ENCODE peak calls at places on chromosome 17, in ten cellular contexts. One of them, this sample, is unnamed.

GRCh38 chr17:72635034-72635654 is 457.3 kb downstream of the SLC39A11 start:
- ATAC-seq in activated naive CD8-positive, alpha-beta T cell treated with anti-CD3 and anti-CD28 coated beads, Interleukin-2, amount 10 ng/mL, durations not matched to agents 7 days and 5 days: no peak
- ATAC-seq in stimulated activated effector memory CD8-positive, alpha-beta T cell treated with anti-CD3 and anti-CD28 coated beads, Interleukin-12 subunit alpha, Interleukin-12 subunit beta, amount 100 ng/mL, for 72 hours: no peak
- ATAC-seq in A549: no peak
- ATAC-seq in activated T-cell treated with anti-CD3 and anti-CD28 coated beads, Interleukin-2, amount 50 U/mL, for 4 hours: peak
- ATAC-seq in right cardiac atrium: no peak
- ATAC-seq in activated CD8-positive, alpha-beta memory T cell treated with anti-CD3 and anti-CD28 coated beads, Interleukin-2, amount 10 ng/mL, durations not matched to agents 7 days and 5 days: no peak
- ATAC-seq in activated B cell treated with CpG ODN at 0.5 μM for 24 hours: no peak
- ATAC-seq in Right ventricle myocardium inferior: no peak
- ATAC-seq in upper lobe of left lung: no peak
- ATAC-seq in this sample: no peak

GRCh38 chr17:44053130-44053872 is 13.2 kb downstream of the LSM12 start:
- ATAC-seq in right cardiac atrium: peak
- ATAC-seq in stimulated activated effector memory CD8-positive, alpha-beta T cell treated with anti-CD3 and anti-CD28 coated beads, Interleukin-12 subunit alpha, Interleukin-12 subunit beta, amount 100 ng/mL, for 72 hours: no peak
- ATAC-seq in activated CD8-positive, alpha-beta memory T cell treated with anti-CD3 and anti-CD28 coated beads, Interleukin-2, amount 10 ng/mL, durations not matched to agents 7 days and 5 days: no peak
- ATAC-seq in Right ventricle myocardium inferior: peak
- ATAC-seq in activated B cell treated with CpG ODN at 0.5 μM for 24 hours: no peak
- ATAC-seq in activated naive CD8-positive, alpha-beta T cell treated with anti-CD3 and anti-CD28 coated beads, Interleukin-2, amount 10 ng/mL, durations not matched to agents 7 days and 5 days: no peak
- ATAC-seq in activated T-cell treated with anti-CD3 and anti-CD28 coated beads, Interleukin-2, amount 50 U/mL, for 4 hours: no peak
- ATAC-seq in A549: peak
- ATAC-seq in upper lobe of left lung: no peak
- ATAC-seq in this sample: no peak

GRCh38 chr17:58991718-58992331 is 114.9 kb downstream of the TRIM37 start:
- ATAC-seq in stimulated activated effector memory CD8-positive, alpha-beta T cell treated with anti-CD3 and anti-CD28 coated beads, Interleukin-12 subunit alpha, Interleukin-12 subunit beta, amount 100 ng/mL, for 72 hours: peak
- ATAC-seq in right cardiac atrium: no peak
- ATAC-seq in upper lobe of left lung: peak
- ATAC-seq in activated T-cell treated with anti-CD3 and anti-CD28 coated beads, Interleukin-2, amount 50 U/mL, for 4 hours: no peak
- ATAC-seq in Right ventricle myocardium inferior: no peak
- ATAC-seq in activated CD8-positive, alpha-beta memory T cell treated with anti-CD3 and anti-CD28 coated beads, Interleukin-2, amount 10 ng/mL, durations not matched to agents 7 days and 5 days: peak
- ATAC-seq in activated B cell treated with CpG ODN at 0.5 μM for 24 hours: no peak
- ATAC-seq in A549: peak
- ATAC-seq in activated naive CD8-positive, alpha-beta T cell treated with anti-CD3 and anti-CD28 coated beads, Interleukin-2, amount 10 ng/mL, durations not matched to agents 7 days and 5 days: no peak
- ATAC-seq in this sample: no peak

GRCh38 chr17:71099003-71099710 is 929.8 kb downstream of the KCNJ2 start:
- ATAC-seq in right cardiac atrium: no peak
- ATAC-seq in upper lobe of left lung: no peak
- ATAC-seq in activated CD8-positive, alpha-beta memory T cell treated with anti-CD3 and anti-CD28 coated beads, Interleukin-2, amount 10 ng/mL, durations not matched to agents 7 days and 5 days: no peak
- ATAC-seq in activated T-cell treated with anti-CD3 and anti-CD28 coated beads, Interleukin-2, amount 50 U/mL, for 4 hours: no peak
- ATAC-seq in stimulated activated effector memory CD8-positive, alpha-beta T cell treated with anti-CD3 and anti-CD28 coated beads, Interleukin-12 subunit alpha, Interleukin-12 subunit beta, amount 100 ng/mL, for 72 hours: no peak
- ATAC-seq in A549: no peak
- ATAC-seq in Right ventricle myocardium inferior: no peak
- ATAC-seq in activated B cell treated with CpG ODN at 0.5 μM for 24 hours: no peak
- ATAC-seq in activated naive CD8-positive, alpha-beta T cell treated with anti-CD3 and anti-CD28 coated beads, Interleukin-2, amount 10 ng/mL, durations not matched to agents 7 days and 5 days: no peak
- ATAC-seq in this sample: no peak

GRCh38 chr17:17190188-17190587 is 15.9 kb downstream of the PLD6 start:
- ATAC-seq in activated CD8-positive, alpha-beta memory T cell treated with anti-CD3 and anti-CD28 coated beads, Interleukin-2, amount 10 ng/mL, durations not matched to agents 7 days and 5 days: no peak
- ATAC-seq in activated B cell treated with CpG ODN at 0.5 μM for 24 hours: no peak
- ATAC-seq in activated T-cell treated with anti-CD3 and anti-CD28 coated beads, Interleukin-2, amount 50 U/mL, for 4 hours: no peak
- ATAC-seq in activated naive CD8-positive, alpha-beta T cell treated with anti-CD3 and anti-CD28 coated beads, Interleukin-2, amount 10 ng/mL, durations not matched to agents 7 days and 5 days: no peak
- ATAC-seq in right cardiac atrium: peak
- ATAC-seq in A549: peak
- ATAC-seq in Right ventricle myocardium inferior: peak
- ATAC-seq in stimulated activated effector memory CD8-positive, alpha-beta T cell treated with anti-CD3 and anti-CD28 coated beads, Interleukin-12 subunit alpha, Interleukin-12 subunit beta, amount 100 ng/mL, for 72 hours: no peak
- ATAC-seq in upper lobe of left lung: no peak
- ATAC-seq in this sample: no peak

GRCh38 chr17:69474171-69474831 is 59.8 kb downstream of the MAP2K6 start:
- ATAC-seq in activated CD8-positive, alpha-beta memory T cell treated with anti-CD3 and anti-CD28 coated beads, Interleukin-2, amount 10 ng/mL, durations not matched to agents 7 days and 5 days: no peak
- ATAC-seq in activated T-cell treated with anti-CD3 and anti-CD28 coated beads, Interleukin-2, amount 50 U/mL, for 4 hours: no peak
- ATAC-seq in activated naive CD8-positive, alpha-beta T cell treated with anti-CD3 and anti-CD28 coated beads, Interleukin-2, amount 10 ng/mL, durations not matched to agents 7 days and 5 days: no peak
- ATAC-seq in activated B cell treated with CpG ODN at 0.5 μM for 24 hours: no peak
- ATAC-seq in right cardiac atrium: peak
- ATAC-seq in upper lobe of left lung: peak
- ATAC-seq in Right ventricle myocardium inferior: peak
- ATAC-seq in A549: peak
- ATAC-seq in stimulated activated effector memory CD8-positive, alpha-beta T cell treated with anti-CD3 and anti-CD28 coated beads, Interleukin-12 subunit alpha, Interleukin-12 subunit beta, amount 100 ng/mL, for 72 hours: no peak
- ATAC-seq in this sample: no peak

GRCh38 chr17:74249966-74250365 is 24.1 kb upstream of the DNAI2 start:
- ATAC-seq in right cardiac atrium: no peak
- ATAC-seq in activated CD8-positive, alpha-beta memory T cell treated with anti-CD3 and anti-CD28 coated beads, Interleukin-2, amount 10 ng/mL, durations not matched to agents 7 days and 5 days: no peak
- ATAC-seq in Right ventricle myocardium inferior: no peak
- ATAC-seq in activated B cell treated with CpG ODN at 0.5 μM for 24 hours: no peak
- ATAC-seq in upper lobe of left lung: no peak
- ATAC-seq in A549: no peak
- ATAC-seq in activated naive CD8-positive, alpha-beta T cell treated with anti-CD3 and anti-CD28 coated beads, Interleukin-2, amount 10 ng/mL, durations not matched to agents 7 days and 5 days: no peak
- ATAC-seq in activated T-cell treated with anti-CD3 and anti-CD28 coated beads, Interleukin-2, amount 50 U/mL, for 4 hours: no peak
- ATAC-seq in stimulated activated effector memory CD8-positive, alpha-beta T cell treated with anti-CD3 and anti-CD28 coated beads, Interleukin-12 subunit alpha, Interleukin-12 subunit beta, amount 100 ng/mL, for 72 hours: no peak
- ATAC-seq in this sample: no peak

GRCh38 chr17:80991645-80992076 is at the start of gene CHMP6:
- ATAC-seq in stimulated activated effector memory CD8-positive, alpha-beta T cell treated with anti-CD3 and anti-CD28 coated beads, Interleukin-12 subunit alpha, Interleukin-12 subunit beta, amount 100 ng/mL, for 72 hours: peak
- ATAC-seq in activated T-cell treated with anti-CD3 and anti-CD28 coated beads, Interleukin-2, amount 50 U/mL, for 4 hours: peak
- ATAC-seq in upper lobe of left lung: peak
- ATAC-seq in activated B cell treated with CpG ODN at 0.5 μM for 24 hours: peak
- ATAC-seq in Right ventricle myocardium inferior: peak
- ATAC-seq in activated naive CD8-positive, alpha-beta T cell treated with anti-CD3 and anti-CD28 coated beads, Interleukin-2, amount 10 ng/mL, durations not matched to agents 7 days and 5 days: peak
- ATAC-seq in right cardiac atrium: peak
- ATAC-seq in activated CD8-positive, alpha-beta memory T cell treated with anti-CD3 and anti-CD28 coated beads, Interleukin-2, amount 10 ng/mL, durations not matched to agents 7 days and 5 days: peak
- ATAC-seq in A549: peak
- ATAC-seq in this sample: peak

GRCh38 chr17:2736956-2737355 is 12.5 kb downstream of the CCDC92B start:
- ATAC-seq in activated CD8-positive, alpha-beta memory T cell treated with anti-CD3 and anti-CD28 coated beads, Interleukin-2, amount 10 ng/mL, durations not matched to agents 7 days and 5 days: no peak
- ATAC-seq in activated naive CD8-positive, alpha-beta T cell treated with anti-CD3 and anti-CD28 coated beads, Interleukin-2, amount 10 ng/mL, durations not matched to agents 7 days and 5 days: no peak
- ATAC-seq in right cardiac atrium: no peak
- ATAC-seq in activated T-cell treated with anti-CD3 and anti-CD28 coated beads, Interleukin-2, amount 50 U/mL, for 4 hours: no peak
- ATAC-seq in A549: peak
- ATAC-seq in stimulated activated effector memory CD8-positive, alpha-beta T cell treated with anti-CD3 and anti-CD28 coated beads, Interleukin-12 subunit alpha, Interleukin-12 subunit beta, amount 100 ng/mL, for 72 hours: no peak
- ATAC-seq in Right ventricle myocardium inferior: no peak
- ATAC-seq in activated B cell treated with CpG ODN at 0.5 μM for 24 hours: no peak
- ATAC-seq in upper lobe of left lung: no peak
- ATAC-seq in this sample: no peak

GRCh38 chr17:64608571-64608981 is 53.5 kb downstream of the SMURF2 start:
- ATAC-seq in activated B cell treated with CpG ODN at 0.5 μM for 24 hours: no peak
- ATAC-seq in right cardiac atrium: no peak
- ATAC-seq in stimulated activated effector memory CD8-positive, alpha-beta T cell treated with anti-CD3 and anti-CD28 coated beads, Interleukin-12 subunit alpha, Interleukin-12 subunit beta, amount 100 ng/mL, for 72 hours: peak
- ATAC-seq in Right ventricle myocardium inferior: no peak
- ATAC-seq in A549: no peak
- ATAC-seq in activated naive CD8-positive, alpha-beta T cell treated with anti-CD3 and anti-CD28 coated beads, Interleukin-2, amount 10 ng/mL, durations not matched to agents 7 days and 5 days: no peak
- ATAC-seq in activated T-cell treated with anti-CD3 and anti-CD28 coated beads, Interleukin-2, amount 50 U/mL, for 4 hours: peak
- ATAC-seq in activated CD8-positive, alpha-beta memory T cell treated with anti-CD3 and anti-CD28 coated beads, Interleukin-2, amount 10 ng/mL, durations not matched to agents 7 days and 5 days: peak
- ATAC-seq in upper lobe of left lung: peak
- ATAC-seq in this sample: no peak

GRCh38 chr17:41415833-41416335 is 8.5 kb downstream of the KRT37 start:
- ATAC-seq in activated CD8-positive, alpha-beta memory T cell treated with anti-CD3 and anti-CD28 coated beads, Interleukin-2, amount 10 ng/mL, durations not matched to agents 7 days and 5 days: no peak
- ATAC-seq in A549: no peak
- ATAC-seq in right cardiac atrium: peak
- ATAC-seq in Right ventricle myocardium inferior: peak
- ATAC-seq in activated B cell treated with CpG ODN at 0.5 μM for 24 hours: no peak
- ATAC-seq in activated T-cell treated with anti-CD3 and anti-CD28 coated beads, Interleukin-2, amount 50 U/mL, for 4 hours: no peak
- ATAC-seq in stimulated activated effector memory CD8-positive, alpha-beta T cell treated with anti-CD3 and anti-CD28 coated beads, Interleukin-12 subunit alpha, Interleukin-12 subunit beta, amount 100 ng/mL, for 72 hours: no peak
- ATAC-seq in activated naive CD8-positive, alpha-beta T cell treated with anti-CD3 and anti-CD28 coated beads, Interleukin-2, amount 10 ng/mL, durations not matched to agents 7 days and 5 days: no peak
- ATAC-seq in upper lobe of left lung: peak
- ATAC-seq in this sample: peak

GRCh38 chr17:35467824-35468223 is 19.3 kb upstream of the SLFN13 start:
- ATAC-seq in right cardiac atrium: no peak
- ATAC-seq in A549: no peak
- ATAC-seq in Right ventricle myocardium inferior: no peak
- ATAC-seq in activated B cell treated with CpG ODN at 0.5 μM for 24 hours: no peak
- ATAC-seq in activated naive CD8-positive, alpha-beta T cell treated with anti-CD3 and anti-CD28 coated beads, Interleukin-2, amount 10 ng/mL, durations not matched to agents 7 days and 5 days: peak
- ATAC-seq in activated T-cell treated with anti-CD3 and anti-CD28 coated beads, Interleukin-2, amount 50 U/mL, for 4 hours: peak
- ATAC-seq in stimulated activated effector memory CD8-positive, alpha-beta T cell treated with anti-CD3 and anti-CD28 coated beads, Interleukin-12 subunit alpha, Interleukin-12 subunit beta, amount 100 ng/mL, for 72 hours: peak
- ATAC-seq in activated CD8-positive, alpha-beta memory T cell treated with anti-CD3 and anti-CD28 coated beads, Interleukin-2, amount 10 ng/mL, durations not matched to agents 7 days and 5 days: peak
- ATAC-seq in upper lobe of left lung: no peak
- ATAC-seq in this sample: no peak

GRCh38 chr17:57357392-57357784 is 101.1 kb downstream of the MSI2 start:
- ATAC-seq in A549: no peak
- ATAC-seq in activated CD8-positive, alpha-beta memory T cell treated with anti-CD3 and anti-CD28 coated beads, Interleukin-2, amount 10 ng/mL, durations not matched to agents 7 days and 5 days: no peak
- ATAC-seq in upper lobe of left lung: peak
- ATAC-seq in activated T-cell treated with anti-CD3 and anti-CD28 coated beads, Interleukin-2, amount 50 U/mL, for 4 hours: no peak
- ATAC-seq in activated B cell treated with CpG ODN at 0.5 μM for 24 hours: peak
- ATAC-seq in Right ventricle myocardium inferior: peak
- ATAC-seq in activated naive CD8-positive, alpha-beta T cell treated with anti-CD3 and anti-CD28 coated beads, Interleukin-2, amount 10 ng/mL, durations not matched to agents 7 days and 5 days: no peak
- ATAC-seq in right cardiac atrium: peak
- ATAC-seq in stimulated activated effector memory CD8-positive, alpha-beta T cell treated with anti-CD3 and anti-CD28 coated beads, Interleukin-12 subunit alpha, Interleukin-12 subunit beta, amount 100 ng/mL, for 72 hours: no peak
- ATAC-seq in this sample: no peak

GRCh38 chr17:60059082-60059481 is 19.6 kb downstream of the HEATR6 start:
- ATAC-seq in activated naive CD8-positive, alpha-beta T cell treated with anti-CD3 and anti-CD28 coated beads, Interleukin-2, amount 10 ng/mL, durations not matched to agents 7 days and 5 days: no peak
- ATAC-seq in stimulated activated effector memory CD8-positive, alpha-beta T cell treated with anti-CD3 and anti-CD28 coated beads, Interleukin-12 subunit alpha, Interleukin-12 subunit beta, amount 100 ng/mL, for 72 hours: no peak
- ATAC-seq in activated CD8-positive, alpha-beta memory T cell treated with anti-CD3 and anti-CD28 coated beads, Interleukin-2, amount 10 ng/mL, durations not matched to agents 7 days and 5 days: no peak
- ATAC-seq in A549: no peak
- ATAC-seq in activated B cell treated with CpG ODN at 0.5 μM for 24 hours: no peak
- ATAC-seq in Right ventricle myocardium inferior: no peak
- ATAC-seq in upper lobe of left lung: no peak
- ATAC-seq in activated T-cell treated with anti-CD3 and anti-CD28 coated beads, Interleukin-2, amount 50 U/mL, for 4 hours: no peak
- ATAC-seq in right cardiac atrium: no peak
- ATAC-seq in this sample: no peak

GRCh38 chr17:4625181-4625601 is 16.3 kb downstream of the ALOX15 start:
- ATAC-seq in activated T-cell treated with anti-CD3 and anti-CD28 coated beads, Interleukin-2, amount 50 U/mL, for 4 hours: no peak
- ATAC-seq in stimulated activated effector memory CD8-positive, alpha-beta T cell treated with anti-CD3 and anti-CD28 coated beads, Interleukin-12 subunit alpha, Interleukin-12 subunit beta, amount 100 ng/mL, for 72 hours: no peak
- ATAC-seq in right cardiac atrium: no peak
- ATAC-seq in activated CD8-positive, alpha-beta memory T cell treated with anti-CD3 and anti-CD28 coated beads, Interleukin-2, amount 10 ng/mL, durations not matched to agents 7 days and 5 days: no peak
- ATAC-seq in A549: no peak
- ATAC-seq in activated naive CD8-positive, alpha-beta T cell treated with anti-CD3 and anti-CD28 coated beads, Interleukin-2, amount 10 ng/mL, durations not matched to agents 7 days and 5 days: no peak
- ATAC-seq in Right ventricle myocardium inferior: peak
- ATAC-seq in activated B cell treated with CpG ODN at 0.5 μM for 24 hours: no peak
- ATAC-seq in upper lobe of left lung: peak
- ATAC-seq in this sample: no peak

GRCh38 chr17:59778996-59779395 is 71.5 kb downstream of the VMP1 start:
- ATAC-seq in activated B cell treated with CpG ODN at 0.5 μM for 24 hours: no peak
- ATAC-seq in upper lobe of left lung: no peak
- ATAC-seq in A549: no peak
- ATAC-seq in activated CD8-positive, alpha-beta memory T cell treated with anti-CD3 and anti-CD28 coated beads, Interleukin-2, amount 10 ng/mL, durations not matched to agents 7 days and 5 days: no peak
- ATAC-seq in Right ventricle myocardium inferior: no peak
- ATAC-seq in activated T-cell treated with anti-CD3 and anti-CD28 coated beads, Interleukin-2, amount 50 U/mL, for 4 hours: no peak
- ATAC-seq in activated naive CD8-positive, alpha-beta T cell treated with anti-CD3 and anti-CD28 coated beads, Interleukin-2, amount 10 ng/mL, durations not matched to agents 7 days and 5 days: peak
- ATAC-seq in right cardiac atrium: no peak
- ATAC-seq in stimulated activated effector memory CD8-positive, alpha-beta T cell treated with anti-CD3 and anti-CD28 coated beads, Interleukin-12 subunit alpha, Interleukin-12 subunit beta, amount 100 ng/mL, for 72 hours: peak
- ATAC-seq in this sample: no peak

GRCh38 chr17:77100009-77100408 is 40.8 kb upstream of the SEC14L1 start:
- ATAC-seq in activated T-cell treated with anti-CD3 and anti-CD28 coated beads, Interleukin-2, amount 50 U/mL, for 4 hours: no peak
- ATAC-seq in Right ventricle myocardium inferior: peak
- ATAC-seq in activated naive CD8-positive, alpha-beta T cell treated with anti-CD3 and anti-CD28 coated beads, Interleukin-2, amount 10 ng/mL, durations not matched to agents 7 days and 5 days: no peak
- ATAC-seq in activated B cell treated with CpG ODN at 0.5 μM for 24 hours: no peak
- ATAC-seq in A549: no peak
- ATAC-seq in right cardiac atrium: peak
- ATAC-seq in stimulated activated effector memory CD8-positive, alpha-beta T cell treated with anti-CD3 and anti-CD28 coated beads, Interleukin-12 subunit alpha, Interleukin-12 subunit beta, amount 100 ng/mL, for 72 hours: no peak
- ATAC-seq in activated CD8-positive, alpha-beta memory T cell treated with anti-CD3 and anti-CD28 coated beads, Interleukin-2, amount 10 ng/mL, durations not matched to agents 7 days and 5 days: no peak
- ATAC-seq in upper lobe of left lung: peak
- ATAC-seq in this sample: peak

GRCh38 chr17:6706499-6706898 is 6.7 kb downstream of the SLC13A5 start:
- ATAC-seq in upper lobe of left lung: peak
- ATAC-seq in stimulated activated effector memory CD8-positive, alpha-beta T cell treated with anti-CD3 and anti-CD28 coated beads, Interleukin-12 subunit alpha, Interleukin-12 subunit beta, amount 100 ng/mL, for 72 hours: no peak
- ATAC-seq in Right ventricle myocardium inferior: no peak
- ATAC-seq in right cardiac atrium: peak
- ATAC-seq in A549: no peak
- ATAC-seq in activated B cell treated with CpG ODN at 0.5 μM for 24 hours: no peak
- ATAC-seq in activated CD8-positive, alpha-beta memory T cell treated with anti-CD3 and anti-CD28 coated beads, Interleukin-2, amount 10 ng/mL, durations not matched to agents 7 days and 5 days: no peak
- ATAC-seq in activated naive CD8-positive, alpha-beta T cell treated with anti-CD3 and anti-CD28 coated beads, Interleukin-2, amount 10 ng/mL, durations not matched to agents 7 days and 5 days: no peak
- ATAC-seq in activated T-cell treated with anti-CD3 and anti-CD28 coated beads, Interleukin-2, amount 50 U/mL, for 4 hours: no peak
- ATAC-seq in this sample: no peak

GRCh38 chr17:12821376-12821940 is 32.2 kb downstream of the ARHGAP44 start:
- ATAC-seq in activated T-cell treated with anti-CD3 and anti-CD28 coated beads, Interleukin-2, amount 50 U/mL, for 4 hours: no peak
- ATAC-seq in Right ventricle myocardium inferior: no peak
- ATAC-seq in activated B cell treated with CpG ODN at 0.5 μM for 24 hours: no peak
- ATAC-seq in stimulated activated effector memory CD8-positive, alpha-beta T cell treated with anti-CD3 and anti-CD28 coated beads, Interleukin-12 subunit alpha, Interleukin-12 subunit beta, amount 100 ng/mL, for 72 hours: no peak
- ATAC-seq in activated CD8-positive, alpha-beta memory T cell treated with anti-CD3 and anti-CD28 coated beads, Interleukin-2, amount 10 ng/mL, durations not matched to agents 7 days and 5 days: no peak
- ATAC-seq in A549: no peak
- ATAC-seq in upper lobe of left lung: no peak
- ATAC-seq in activated naive CD8-positive, alpha-beta T cell treated with anti-CD3 and anti-CD28 coated beads, Interleukin-2, amount 10 ng/mL, durations not matched to agents 7 days and 5 days: no peak
- ATAC-seq in right cardiac atrium: no peak
- ATAC-seq in this sample: no peak

GRCh38 chr17:39695089-39695474 is 4.8 kb upstream of the ERBB2 start:
- ATAC-seq in stimulated activated effector memory CD8-positive, alpha-beta T cell treated with anti-CD3 and anti-CD28 coated beads, Interleukin-12 subunit alpha, Interleukin-12 subunit beta, amount 100 ng/mL, for 72 hours: peak
- ATAC-seq in A549: no peak
- ATAC-seq in activated B cell treated with CpG ODN at 0.5 μM for 24 hours: no peak
- ATAC-seq in activated T-cell treated with anti-CD3 and anti-CD28 coated beads, Interleukin-2, amount 50 U/mL, for 4 hours: no peak
- ATAC-seq in right cardiac atrium: no peak
- ATAC-seq in activated naive CD8-positive, alpha-beta T cell treated with anti-CD3 and anti-CD28 coated beads, Interleukin-2, amount 10 ng/mL, durations not matched to agents 7 days and 5 days: no peak
- ATAC-seq in Right ventricle myocardium inferior: no peak
- ATAC-seq in activated CD8-positive, alpha-beta memory T cell treated with anti-CD3 and anti-CD28 coated beads, Interleukin-2, amount 10 ng/mL, durations not matched to agents 7 days and 5 days: peak
- ATAC-seq in upper lobe of left lung: no peak
- ATAC-seq in this sample: no peak

GRCh38 chr17:66304304-66305174 is 2.1 kb downstream of the PRKCA start:
- ATAC-seq in A549: peak
- ATAC-seq in activated naive CD8-positive, alpha-beta T cell treated with anti-CD3 and anti-CD28 coated beads, Interleukin-2, amount 10 ng/mL, durations not matched to agents 7 days and 5 days: peak
- ATAC-seq in activated T-cell treated with anti-CD3 and anti-CD28 coated beads, Interleukin-2, amount 50 U/mL, for 4 hours: peak
- ATAC-seq in activated CD8-positive, alpha-beta memory T cell treated with anti-CD3 and anti-CD28 coated beads, Interleukin-2, amount 10 ng/mL, durations not matched to agents 7 days and 5 days: peak
- ATAC-seq in upper lobe of left lung: no peak
- ATAC-seq in activated B cell treated with CpG ODN at 0.5 μM for 24 hours: no peak
- ATAC-seq in Right ventricle myocardium inferior: no peak
- ATAC-seq in right cardiac atrium: no peak
- ATAC-seq in stimulated activated effector memory CD8-positive, alpha-beta T cell treated with anti-CD3 and anti-CD28 coated beads, Interleukin-12 subunit alpha, Interleukin-12 subunit beta, amount 100 ng/mL, for 72 hours: peak
- ATAC-seq in this sample: no peak

GRCh38 chr17:18139949-18140348 is 31.4 kb downstream of the MYO15A start:
- ATAC-seq in A549: peak
- ATAC-seq in Right ventricle myocardium inferior: no peak
- ATAC-seq in activated naive CD8-positive, alpha-beta T cell treated with anti-CD3 and anti-CD28 coated beads, Interleukin-2, amount 10 ng/mL, durations not matched to agents 7 days and 5 days: no peak
- ATAC-seq in right cardiac atrium: no peak
- ATAC-seq in stimulated activated effector memory CD8-positive, alpha-beta T cell treated with anti-CD3 and anti-CD28 coated beads, Interleukin-12 subunit alpha, Interleukin-12 subunit beta, amount 100 ng/mL, for 72 hours: no peak
- ATAC-seq in activated B cell treated with CpG ODN at 0.5 μM for 24 hours: no peak
- ATAC-seq in activated T-cell treated with anti-CD3 and anti-CD28 coated beads, Interleukin-2, amount 50 U/mL, for 4 hours: no peak
- ATAC-seq in activated CD8-positive, alpha-beta memory T cell treated with anti-CD3 and anti-CD28 coated beads, Interleukin-2, amount 10 ng/mL, durations not matched to agents 7 days and 5 days: no peak
- ATAC-seq in upper lobe of left lung: peak
- ATAC-seq in this sample: no peak

GRCh38 chr17:48575673-48576478 is 2.3 kb downstream of the HOXB4 start:
- ATAC-seq in A549: no peak
- ATAC-seq in activated B cell treated with CpG ODN at 0.5 μM for 24 hours: no peak
- ATAC-seq in right cardiac atrium: no peak
- ATAC-seq in activated naive CD8-positive, alpha-beta T cell treated with anti-CD3 and anti-CD28 coated beads, Interleukin-2, amount 10 ng/mL, durations not matched to agents 7 days and 5 days: no peak
- ATAC-seq in Right ventricle myocardium inferior: no peak
- ATAC-seq in stimulated activated effector memory CD8-positive, alpha-beta T cell treated with anti-CD3 and anti-CD28 coated beads, Interleukin-12 subunit alpha, Interleukin-12 subunit beta, amount 100 ng/mL, for 72 hours: no peak
- ATAC-seq in upper lobe of left lung: peak
- ATAC-seq in activated CD8-positive, alpha-beta memory T cell treated with anti-CD3 and anti-CD28 coated beads, Interleukin-2, amount 10 ng/mL, durations not matched to agents 7 days and 5 days: no peak
- ATAC-seq in activated T-cell treated with anti-CD3 and anti-CD28 coated beads, Interleukin-2, amount 50 U/mL, for 4 hours: no peak
- ATAC-seq in this sample: no peak

GRCh38 chr17:80594666-80595269 is 50.1 kb downstream of the RPTOR start:
- ATAC-seq in stimulated activated effector memory CD8-positive, alpha-beta T cell treated with anti-CD3 and anti-CD28 coated beads, Interleukin-12 subunit alpha, Interleukin-12 subunit beta, amount 100 ng/mL, for 72 hours: no peak
- ATAC-seq in right cardiac atrium: no peak
- ATAC-seq in upper lobe of left lung: no peak
- ATAC-seq in activated naive CD8-positive, alpha-beta T cell treated with anti-CD3 and anti-CD28 coated beads, Interleukin-2, amount 10 ng/mL, durations not matched to agents 7 days and 5 days: no peak
- ATAC-seq in activated CD8-positive, alpha-beta memory T cell treated with anti-CD3 and anti-CD28 coated beads, Interleukin-2, amount 10 ng/mL, durations not matched to agents 7 days and 5 days: no peak
- ATAC-seq in activated T-cell treated with anti-CD3 and anti-CD28 coated beads, Interleukin-2, amount 50 U/mL, for 4 hours: no peak
- ATAC-seq in A549: no peak
- ATAC-seq in Right ventricle myocardium inferior: no peak
- ATAC-seq in activated B cell treated with CpG ODN at 0.5 μM for 24 hours: no peak
- ATAC-seq in this sample: no peak

This sample was measured in gastroesophageal sphincter.